ENCODE peak calls at places on chromosomes 2 and 18, in nine cellular contexts. One of them, this sample, is unnamed. For H3K9me3, the result is how much of the 10 kb centered on the place peaks cover.

GRCh38 chr18:34834897-34835296 is 124.8 kb downstream of the DTNA start:
- DNase-seq in colonic mucosa: no peak
- DNase-seq in heart right ventricle: no peak
- DNase-seq in psoas muscle: no peak
- DNase-seq in transverse colon: no peak
- DNase-seq in esophagus squamous epithelium: no peak
- DNase-seq in cardiac muscle cell: no peak
- DNase-seq in HCT116: no peak
- DNase-seq in endodermal cell: no peak
- DNase-seq in this sample: no peak

GRCh38 chr2:72095364-72095763 is 52.3 kb downstream of the CYP26B1 start:
- DNase-seq in colonic mucosa: peak
- DNase-seq in heart right ventricle: no peak
- DNase-seq in psoas muscle: no peak
- DNase-seq in transverse colon: no peak
- DNase-seq in esophagus squamous epithelium: no peak
- DNase-seq in cardiac muscle cell: no peak
- DNase-seq in HCT116: no peak
- DNase-seq in endodermal cell: peak
- DNase-seq in this sample: no peak

GRCh38 chr2:45849491-45850283 is 198.2 kb downstream of the PRKCE start:
- DNase-seq in colonic mucosa: no peak
- DNase-seq in heart right ventricle: no peak
- DNase-seq in psoas muscle: no peak
- DNase-seq in transverse colon: no peak
- DNase-seq in esophagus squamous epithelium: no peak
- DNase-seq in cardiac muscle cell: no peak
- DNase-seq in HCT116: no peak
- DNase-seq in endodermal cell: no peak
- DNase-seq in this sample: no peak

GRCh38 chr2:164697688-164698290 is 76.5 kb upstream of the GRB14 start:
- DNase-seq in colonic mucosa: no peak
- DNase-seq in heart right ventricle: no peak
- DNase-seq in psoas muscle: no peak
- DNase-seq in transverse colon: no peak
- DNase-seq in esophagus squamous epithelium: no peak
- DNase-seq in cardiac muscle cell: peak
- DNase-seq in HCT116: peak
- DNase-seq in endodermal cell: no peak
- DNase-seq in this sample: no peak

GRCh38 chr2:231413456-231413855 is 17.9 kb downstream of the B3GNT7 start:
- DNase-seq in colonic mucosa: peak
- DNase-seq in heart right ventricle: no peak
- DNase-seq in psoas muscle: no peak
- DNase-seq in transverse colon: no peak
- DNase-seq in esophagus squamous epithelium: no peak
- DNase-seq in cardiac muscle cell: no peak
- DNase-seq in HCT116: no peak
- DNase-seq in endodermal cell: no peak
- DNase-seq in this sample: no peak

GRCh38 chr2:86017901-86018896 is 87.5 kb downstream of the POLR1A start:
- DNase-seq in colonic mucosa: no peak
- DNase-seq in heart right ventricle: peak
- DNase-seq in psoas muscle: peak
- DNase-seq in transverse colon: peak
- DNase-seq in esophagus squamous epithelium: no peak
- DNase-seq in cardiac muscle cell: no peak
- DNase-seq in HCT116: no peak
- DNase-seq in endodermal cell: no peak
- DNase-seq in this sample: no peak

GRCh38 chr2:219707496-219708285 is 80.3 kb downstream of the SLC4A3 start:
- DNase-seq in colonic mucosa: no peak
- DNase-seq in heart right ventricle: no peak
- DNase-seq in psoas muscle: no peak
- DNase-seq in transverse colon: no peak
- DNase-seq in esophagus squamous epithelium: no peak
- DNase-seq in cardiac muscle cell: no peak
- DNase-seq in HCT116: no peak
- DNase-seq in endodermal cell: no peak
- DNase-seq in this sample: no peak

GRCh38 chr2:223855426-223855825 is 18.0 kb upstream of the AP1S3 start:
- DNase-seq in colonic mucosa: no peak
- DNase-seq in heart right ventricle: no peak
- DNase-seq in psoas muscle: no peak
- DNase-seq in transverse colon: no peak
- DNase-seq in esophagus squamous epithelium: no peak
- DNase-seq in cardiac muscle cell: no peak
- DNase-seq in HCT116: no peak
- DNase-seq in endodermal cell: no peak
- DNase-seq in this sample: no peak

GRCh38 chr2:210421916-210422315 is 54.6 kb downstream of the LANCL1 start:
- DNase-seq in colonic mucosa: no peak
- DNase-seq in heart right ventricle: no peak
- DNase-seq in psoas muscle: no peak
- DNase-seq in transverse colon: no peak
- DNase-seq in esophagus squamous epithelium: no peak
- DNase-seq in cardiac muscle cell: peak
- DNase-seq in HCT116: no peak
- DNase-seq in endodermal cell: no peak
- DNase-seq in this sample: no peak

GRCh38 chr2:199019898-199020507 is 437.7 kb downstream of the SATB2 start:
- DNase-seq in colonic mucosa: peak
- DNase-seq in heart right ventricle: no peak
- DNase-seq in psoas muscle: no peak
- DNase-seq in transverse colon: no peak
- DNase-seq in esophagus squamous epithelium: no peak
- DNase-seq in cardiac muscle cell: peak
- DNase-seq in HCT116: peak
- DNase-seq in endodermal cell: peak
- DNase-seq in this sample: no peak

GRCh38 chr2:240400319-240401161 is 34.9 kb upstream of the GPC1 start:
- DNase-seq in colonic mucosa: no peak
- DNase-seq in heart right ventricle: no peak
- DNase-seq in psoas muscle: no peak
- DNase-seq in transverse colon: no peak
- DNase-seq in esophagus squamous epithelium: no peak
- DNase-seq in cardiac muscle cell: no peak
- DNase-seq in HCT116: no peak
- DNase-seq in endodermal cell: peak
- DNase-seq in this sample: peak

GRCh38 chr2:108399479-108399878 is 21.7 kb downstream of the SULT1C4 start:
- DNase-seq in colonic mucosa: no peak
- DNase-seq in heart right ventricle: no peak
- DNase-seq in psoas muscle: no peak
- DNase-seq in transverse colon: no peak
- DNase-seq in esophagus squamous epithelium: no peak
- DNase-seq in cardiac muscle cell: no peak
- DNase-seq in HCT116: no peak
- DNase-seq in endodermal cell: no peak
- DNase-seq in this sample: no peak

GRCh38 chr2:108396845-108397244 is 19.1 kb downstream of the SULT1C4 start:
- DNase-seq in colonic mucosa: no peak
- DNase-seq in heart right ventricle: no peak
- DNase-seq in psoas muscle: no peak
- DNase-seq in transverse colon: no peak
- DNase-seq in esophagus squamous epithelium: no peak
- DNase-seq in cardiac muscle cell: no peak
- DNase-seq in HCT116: peak
- DNase-seq in endodermal cell: peak
- DNase-seq in this sample: no peak

GRCh38 chr2:108393197-108393596 is 15.4 kb downstream of the SULT1C4 start:
- DNase-seq in colonic mucosa: no peak
- DNase-seq in heart right ventricle: no peak
- DNase-seq in psoas muscle: no peak
- DNase-seq in transverse colon: no peak
- DNase-seq in esophagus squamous epithelium: no peak
- DNase-seq in cardiac muscle cell: no peak
- DNase-seq in HCT116: no peak
- DNase-seq in endodermal cell: no peak
- DNase-seq in this sample: no peak

GRCh38 chr2:108392029-108392428 is 14.3 kb downstream of the SULT1C4 start:
- DNase-seq in colonic mucosa: no peak
- DNase-seq in heart right ventricle: no peak
- DNase-seq in psoas muscle: no peak
- DNase-seq in transverse colon: no peak
- DNase-seq in esophagus squamous epithelium: no peak
- DNase-seq in cardiac muscle cell: no peak
- DNase-seq in HCT116: no peak
- DNase-seq in endodermal cell: no peak
- DNase-seq in this sample: no peak

GRCh38 chr2:108395155-108395554 is 17.4 kb downstream of the SULT1C4 start:
- DNase-seq in colonic mucosa: no peak
- DNase-seq in heart right ventricle: no peak
- DNase-seq in psoas muscle: no peak
- DNase-seq in transverse colon: no peak
- DNase-seq in esophagus squamous epithelium: no peak
- DNase-seq in cardiac muscle cell: no peak
- DNase-seq in HCT116: no peak
- DNase-seq in endodermal cell: no peak
- DNase-seq in this sample: no peak
- H3K9me3 ChIP-seq in colonic mucosa: under half
- H3K9me3 ChIP-seq in heart right ventricle: half or more
- H3K9me3 ChIP-seq in psoas muscle: under half
- H3K9me3 ChIP-seq in transverse colon: under half
- H3K9me3 ChIP-seq in esophagus squamous epithelium: under half
- H3K9me3 ChIP-seq in cardiac muscle cell: under half
- H3K9me3 ChIP-seq in HCT116: under half
- H3K9me3 ChIP-seq in endodermal cell: under half
- H3K9me3 ChIP-seq in this sample: under half

GRCh38 chr18:77366725-77367641 is 117.3 kb downstream of the GALR1 start:
- DNase-seq in colonic mucosa: peak
- DNase-seq in heart right ventricle: no peak
- DNase-seq in psoas muscle: no peak
- DNase-seq in transverse colon: peak
- DNase-seq in esophagus squamous epithelium: no peak
- DNase-seq in cardiac muscle cell: no peak
- DNase-seq in HCT116: no peak
- DNase-seq in endodermal cell: no peak
- DNase-seq in this sample: no peak
- TF ChIP-seq CTCF in colonic mucosa: no peak
- TF ChIP-seq CTCF in heart right ventricle: no peak
- TF ChIP-seq CTCF in psoas muscle: no peak
- TF ChIP-seq CTCF in transverse colon: no peak
- TF ChIP-seq CTCF in esophagus squamous epithelium: no peak
- TF ChIP-seq CTCF in cardiac muscle cell: no peak
- TF ChIP-seq CTCF in HCT116: no peak
- TF ChIP-seq CTCF in endodermal cell: no peak
- TF ChIP-seq CTCF in this sample: no peak

GRCh38 chr2:126600715-126601114 is 55.2 kb upstream of the GYPC start:
- DNase-seq in colonic mucosa: no peak
- DNase-seq in heart right ventricle: no peak
- DNase-seq in psoas muscle: no peak
- DNase-seq in transverse colon: no peak
- DNase-seq in esophagus squamous epithelium: no peak
- DNase-seq in cardiac muscle cell: no peak
- DNase-seq in HCT116: no peak
- DNase-seq in endodermal cell: no peak
- DNase-seq in this sample: no peak
- H3K9me3 ChIP-seq in colonic mucosa: under half
- H3K9me3 ChIP-seq in heart right ventricle: half or more
- H3K9me3 ChIP-seq in psoas muscle: under half
- H3K9me3 ChIP-seq in transverse colon: under half
- H3K9me3 ChIP-seq in esophagus squamous epithelium: under half
- H3K9me3 ChIP-seq in cardiac muscle cell: under half
- H3K9me3 ChIP-seq in HCT116: under half
- H3K9me3 ChIP-seq in endodermal cell: under half
- H3K9me3 ChIP-seq in this sample: under half

GRCh38 chr2:236093134-236093533 is 75.1 kb downstream of the GBX2 start:
- DNase-seq in colonic mucosa: no peak
- DNase-seq in heart right ventricle: no peak
- DNase-seq in psoas muscle: no peak
- DNase-seq in transverse colon: no peak
- DNase-seq in esophagus squamous epithelium: no peak
- DNase-seq in cardiac muscle cell: no peak
- DNase-seq in HCT116: no peak
- DNase-seq in endodermal cell: no peak
- DNase-seq in this sample: no peak

GRCh38 chr2:236089271-236090026 is 78.7 kb downstream of the GBX2 start:
- DNase-seq in colonic mucosa: no peak
- DNase-seq in heart right ventricle: no peak
- DNase-seq in psoas muscle: no peak
- DNase-seq in transverse colon: no peak
- DNase-seq in esophagus squamous epithelium: no peak
- DNase-seq in cardiac muscle cell: no peak
- DNase-seq in HCT116: no peak
- DNase-seq in endodermal cell: no peak
- DNase-seq in this sample: no peak

GRCh38 chr2:236095502-236095901 is 72.7 kb downstream of the GBX2 start:
- DNase-seq in colonic mucosa: no peak
- DNase-seq in heart right ventricle: no peak
- DNase-seq in psoas muscle: no peak
- DNase-seq in transverse colon: no peak
- DNase-seq in esophagus squamous epithelium: no peak
- DNase-seq in cardiac muscle cell: no peak
- DNase-seq in HCT116: no peak
- DNase-seq in endodermal cell: no peak
- DNase-seq in this sample: no peak

GRCh38 chr2:236090027-236090382 is 78.2 kb downstream of the GBX2 start:
- DNase-seq in colonic mucosa: no peak
- DNase-seq in heart right ventricle: no peak
- DNase-seq in psoas muscle: no peak
- DNase-seq in transverse colon: no peak
- DNase-seq in esophagus squamous epithelium: no peak
- DNase-seq in cardiac muscle cell: no peak
- DNase-seq in HCT116: no peak
- DNase-seq in endodermal cell: no peak
- DNase-seq in this sample: no peak

DNA sequence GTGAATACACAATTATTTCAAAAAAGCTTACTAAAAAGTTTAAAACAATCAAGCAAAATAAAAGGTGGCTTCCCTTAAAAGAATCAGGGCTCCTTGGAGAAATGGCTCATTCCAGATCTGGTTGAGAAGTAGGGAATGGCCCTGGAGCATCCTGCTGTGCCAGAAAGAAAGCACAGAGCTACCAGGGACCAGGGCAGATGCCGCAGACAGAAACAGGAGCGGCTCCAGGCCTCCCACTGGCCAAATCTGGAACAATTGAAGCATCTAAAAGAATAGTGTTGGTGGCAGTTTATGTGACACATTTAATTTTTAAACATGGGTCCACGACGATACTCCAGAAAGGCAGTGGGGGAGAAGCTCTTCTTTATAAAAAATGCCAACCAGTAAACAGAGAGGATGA is 75.5 kb downstream of the GBX2 start:
- DNase-seq in colonic mucosa: no peak
- DNase-seq in heart right ventricle: no peak
- DNase-seq in psoas muscle: no peak
- DNase-seq in transverse colon: no peak
- DNase-seq in esophagus squamous epithelium: no peak
- DNase-seq in cardiac muscle cell: no peak
- DNase-seq in HCT116: no peak
- DNase-seq in endodermal cell: no peak
- DNase-seq in this sample: no peak
- TF ChIP-seq CTCF in colonic mucosa: no peak
- TF ChIP-seq CTCF in heart right ventricle: no peak
- TF ChIP-seq CTCF in psoas muscle: no peak
- TF ChIP-seq CTCF in transverse colon: no peak
- TF ChIP-seq CTCF in esophagus squamous epithelium: no peak
- TF ChIP-seq CTCF in cardiac muscle cell: no peak
- TF ChIP-seq CTCF in HCT116: no peak
- TF ChIP-seq CTCF in endodermal cell: peak
- TF ChIP-seq CTCF in this sample: no peak

This sample was measured in CD8-positive, alpha-beta T cell.